ENCODE peak calls at places on chromosomes 13 and 19, in seven cellular contexts. One of them, this sample, is unnamed.

GRCh38 chr19:4575267-4575793 is 15.8 kb upstream of the SEMA6B start:
- DNase-seq in neuronal stem cell: no peak
- DNase-seq in transverse colon: no peak
- DNase-seq in nucleus accumbens: no peak
- DNase-seq in NCI-H187 treated with DMSO at 0.1 percent for 48 hours: no peak
- DNase-seq in psoas muscle: peak; percentile 79
- DNase-seq in naive thymus-derived CD4-positive, alpha-beta T cell: no peak
- DNase-seq in this sample: no peak

GRCh38 chr13:93244918-93245280 is 18.3 kb downstream of the GPC6 start:
- DNase-seq in transverse colon: no peak
- DNase-seq in psoas muscle: no peak
- DNase-seq in naive thymus-derived CD4-positive, alpha-beta T cell: no peak
- DNase-seq in NCI-H187 treated with DMSO at 0.1 percent for 48 hours: no peak
- DNase-seq in neuronal stem cell: no peak
- DNase-seq in nucleus accumbens: no peak
- DNase-seq in this sample: no peak

GRCh38 chr13:45492538-45492937 is 27.8 kb downstream of the COG3 start:
- DNase-seq in NCI-H187 treated with DMSO at 0.1 percent for 48 hours: no peak
- DNase-seq in transverse colon: no peak
- DNase-seq in naive thymus-derived CD4-positive, alpha-beta T cell: no peak
- DNase-seq in neuronal stem cell: no peak
- DNase-seq in psoas muscle: no peak
- DNase-seq in nucleus accumbens: no peak
- DNase-seq in this sample: no peak

GRCh38 chr13:99374169-99374991 is 67.2 kb upstream of the GPR183 start:
- DNase-seq in NCI-H187 treated with DMSO at 0.1 percent for 48 hours: no peak
- DNase-seq in psoas muscle: no peak
- DNase-seq in neuronal stem cell: no peak
- DNase-seq in nucleus accumbens: no peak
- DNase-seq in transverse colon: no peak
- DNase-seq in naive thymus-derived CD4-positive, alpha-beta T cell: no peak
- DNase-seq in this sample: no peak

GRCh38 chr19:32933571-32933970 is 38.2 kb downstream of the CEP89 start:
- DNase-seq in NCI-H187 treated with DMSO at 0.1 percent for 48 hours: no peak
- DNase-seq in transverse colon: no peak
- DNase-seq in naive thymus-derived CD4-positive, alpha-beta T cell: no peak
- DNase-seq in neuronal stem cell: no peak
- DNase-seq in psoas muscle: no peak
- DNase-seq in nucleus accumbens: no peak
- DNase-seq in this sample: no peak

GRCh38 chr13:41463823-41464602 is 6.7 kb downstream of the RGCC start:
- DNase-seq in transverse colon: peak; percentile 20
- DNase-seq in neuronal stem cell: no peak
- DNase-seq in psoas muscle: no peak
- DNase-seq in nucleus accumbens: no peak
- DNase-seq in NCI-H187 treated with DMSO at 0.1 percent for 48 hours: no peak
- DNase-seq in naive thymus-derived CD4-positive, alpha-beta T cell: peak; percentile 27
- DNase-seq in this sample: no peak

GRCh38 chr19:41616785-41617621 is 9.9 kb downstream of the CEACAM4 start:
- DNase-seq in nucleus accumbens: no peak
- DNase-seq in psoas muscle: no peak
- DNase-seq in NCI-H187 treated with DMSO at 0.1 percent for 48 hours: no peak
- DNase-seq in transverse colon: no peak
- DNase-seq in naive thymus-derived CD4-positive, alpha-beta T cell: no peak
- DNase-seq in neuronal stem cell: no peak
- DNase-seq in this sample: peak; percentile 38

GRCh38 chr19:13267889-13268288 is 117.7 kb downstream of the IER2 start:
- DNase-seq in psoas muscle: no peak
- DNase-seq in NCI-H187 treated with DMSO at 0.1 percent for 48 hours: no peak
- DNase-seq in transverse colon: no peak
- DNase-seq in nucleus accumbens: no peak
- DNase-seq in neuronal stem cell: no peak
- DNase-seq in naive thymus-derived CD4-positive, alpha-beta T cell: no peak
- DNase-seq in this sample: no peak

GRCh38 chr13:101612736-101613135 is 160.3 kb downstream of the ITGBL1 start:
- DNase-seq in naive thymus-derived CD4-positive, alpha-beta T cell: no peak
- DNase-seq in NCI-H187 treated with DMSO at 0.1 percent for 48 hours: no peak
- DNase-seq in transverse colon: no peak
- DNase-seq in psoas muscle: no peak
- DNase-seq in neuronal stem cell: no peak
- DNase-seq in nucleus accumbens: no peak
- DNase-seq in this sample: no peak

GRCh38 chr13:79128158-79128557 is 277.9 kb downstream of the RBM26 start:
- DNase-seq in NCI-H187 treated with DMSO at 0.1 percent for 48 hours: no peak
- DNase-seq in psoas muscle: no peak
- DNase-seq in neuronal stem cell: no peak
- DNase-seq in transverse colon: no peak
- DNase-seq in nucleus accumbens: no peak
- DNase-seq in naive thymus-derived CD4-positive, alpha-beta T cell: no peak
- DNase-seq in this sample: no peak

GRCh38 chr19:3055741-3056453 is 6.4 kb downstream of the TLE5 start:
- DNase-seq in transverse colon: peak; percentile 79
- DNase-seq in psoas muscle: peak; percentile 70
- DNase-seq in naive thymus-derived CD4-positive, alpha-beta T cell: no peak
- DNase-seq in NCI-H187 treated with DMSO at 0.1 percent for 48 hours: peak; percentile 87
- DNase-seq in nucleus accumbens: no peak
- DNase-seq in neuronal stem cell: no peak
- DNase-seq in this sample: peak; percentile 88

GRCh38 chr19:13243971-13244370 is 93.8 kb downstream of the IER2 start:
- DNase-seq in transverse colon: no peak
- DNase-seq in nucleus accumbens: no peak
- DNase-seq in naive thymus-derived CD4-positive, alpha-beta T cell: no peak
- DNase-seq in psoas muscle: no peak
- DNase-seq in neuronal stem cell: no peak
- DNase-seq in NCI-H187 treated with DMSO at 0.1 percent for 48 hours: no peak
- DNase-seq in this sample: no peak

GRCh38 chr19:49957262-49957915 is 3.6 kb downstream of the SIGLEC11 start:
- DNase-seq in psoas muscle: no peak
- DNase-seq in nucleus accumbens: no peak
- DNase-seq in transverse colon: no peak
- DNase-seq in NCI-H187 treated with DMSO at 0.1 percent for 48 hours: no peak
- DNase-seq in neuronal stem cell: no peak
- DNase-seq in naive thymus-derived CD4-positive, alpha-beta T cell: no peak
- DNase-seq in this sample: no peak

GRCh38 chr13:20165417-20166257 is 4.8 kb upstream of the GJA3 start:
- DNase-seq in nucleus accumbens: no peak
- DNase-seq in neuronal stem cell: no peak
- DNase-seq in psoas muscle: no peak
- DNase-seq in NCI-H187 treated with DMSO at 0.1 percent for 48 hours: no peak
- DNase-seq in transverse colon: no peak
- DNase-seq in naive thymus-derived CD4-positive, alpha-beta T cell: no peak
- DNase-seq in this sample: no peak

GRCh38 chr13:31261241-31261640 is 61.5 kb downstream of the B3GLCT start:
- DNase-seq in neuronal stem cell: no peak
- DNase-seq in nucleus accumbens: no peak
- DNase-seq in psoas muscle: no peak
- DNase-seq in naive thymus-derived CD4-positive, alpha-beta T cell: no peak
- DNase-seq in NCI-H187 treated with DMSO at 0.1 percent for 48 hours: no peak
- DNase-seq in transverse colon: no peak
- DNase-seq in this sample: no peak

GRCh38 chr13:52405767-52406494 is at the start of gene THSD1:
- DNase-seq in neuronal stem cell: peak; percentile 17
- DNase-seq in naive thymus-derived CD4-positive, alpha-beta T cell: no peak
- DNase-seq in psoas muscle: peak; percentile 89
- DNase-seq in transverse colon: peak; percentile 24
- DNase-seq in NCI-H187 treated with DMSO at 0.1 percent for 48 hours: no peak
- DNase-seq in nucleus accumbens: peak; percentile 10
- DNase-seq in this sample: peak; percentile 63

GRCh38 chr19:30556230-30556711 is 184.1 kb downstream of the ZNF536 start:
- DNase-seq in naive thymus-derived CD4-positive, alpha-beta T cell: no peak
- DNase-seq in psoas muscle: no peak
- DNase-seq in transverse colon: no peak
- DNase-seq in neuronal stem cell: no peak
- DNase-seq in NCI-H187 treated with DMSO at 0.1 percent for 48 hours: no peak
- DNase-seq in nucleus accumbens: peak; percentile 50
- DNase-seq in this sample: no peak

GRCh38 chr13:112802808-112803207 is 113.0 kb downstream of the ATP11A start:
- DNase-seq in psoas muscle: no peak
- DNase-seq in nucleus accumbens: no peak
- DNase-seq in transverse colon: no peak
- DNase-seq in NCI-H187 treated with DMSO at 0.1 percent for 48 hours: no peak
- DNase-seq in naive thymus-derived CD4-positive, alpha-beta T cell: no peak
- DNase-seq in neuronal stem cell: no peak
- DNase-seq in this sample: no peak

This sample was measured in mucosa of descending colon.